ENCODE peak calls at places on chromosome 19, in ten cellular contexts. One of them, this sample, is unnamed.

GRCh38 chr19:1591421-1592022 is 1.1 kb downstream of the MBD3 start:
- DNase-seq in stimulated activated CD8-positive, alpha-beta memory T cell treated with anti-CD3 and anti-CD28 coated beads, Interleukin-15, amount 100 ng/mL, for 1 hour: no peak
- DNase-seq in neural progenitor cell: peak; percentile 65
- DNase-seq in NCI-H1105 treated with DMSO at 0.1 percent for 48 hours: peak; percentile 66
- DNase-seq in nephron progenitor cell: no peak
- DNase-seq in GM23338: no peak
- DNase-seq in naive B cell: peak; percentile 14
- DNase-seq in NCI-H2029: peak; percentile 75
- DNase-seq in Kasumi-1: no peak
- DNase-seq in stimulated activated CD4-positive, alpha-beta T cell treated with anti-CD3 and anti-CD28 coated beads, Interleukin-2, amount 100 ng/mL, for 4 hours: no peak
- DNase-seq in this sample: no peak

GRCh38 chr19:5479958-5480357 is 24.7 kb downstream of the ZNRF4 start:
- DNase-seq in stimulated activated CD8-positive, alpha-beta memory T cell treated with anti-CD3 and anti-CD28 coated beads, Interleukin-15, amount 100 ng/mL, for 1 hour: no peak
- DNase-seq in neural progenitor cell: no peak
- DNase-seq in NCI-H1105 treated with DMSO at 0.1 percent for 48 hours: peak; percentile 16
- DNase-seq in nephron progenitor cell: peak; percentile 36
- DNase-seq in GM23338: peak; percentile 35
- DNase-seq in naive B cell: no peak
- DNase-seq in NCI-H2029: no peak
- DNase-seq in Kasumi-1: no peak
- DNase-seq in stimulated activated CD4-positive, alpha-beta T cell treated with anti-CD3 and anti-CD28 coated beads, Interleukin-2, amount 100 ng/mL, for 4 hours: no peak
- DNase-seq in this sample: no peak

GRCh38 chr19:55289117-55289796 is 5.5 kb downstream of the BRSK1 start:
- DNase-seq in stimulated activated CD8-positive, alpha-beta memory T cell treated with anti-CD3 and anti-CD28 coated beads, Interleukin-15, amount 100 ng/mL, for 1 hour: no peak
- DNase-seq in neural progenitor cell: no peak
- DNase-seq in NCI-H1105 treated with DMSO at 0.1 percent for 48 hours: no peak
- DNase-seq in nephron progenitor cell: no peak
- DNase-seq in GM23338: no peak
- DNase-seq in naive B cell: no peak
- DNase-seq in NCI-H2029: no peak
- DNase-seq in Kasumi-1: no peak
- DNase-seq in stimulated activated CD4-positive, alpha-beta T cell treated with anti-CD3 and anti-CD28 coated beads, Interleukin-2, amount 100 ng/mL, for 4 hours: no peak
- DNase-seq in this sample: no peak

GRCh38 chr19:36030264-36031148 is 2.2 kb downstream of the CLIP3 start:
- DNase-seq in stimulated activated CD8-positive, alpha-beta memory T cell treated with anti-CD3 and anti-CD28 coated beads, Interleukin-15, amount 100 ng/mL, for 1 hour: no peak
- DNase-seq in neural progenitor cell: no peak
- DNase-seq in NCI-H1105 treated with DMSO at 0.1 percent for 48 hours: no peak
- DNase-seq in nephron progenitor cell: no peak
- DNase-seq in GM23338: peak; percentile 29
- DNase-seq in naive B cell: no peak
- DNase-seq in NCI-H2029: no peak
- DNase-seq in Kasumi-1: no peak
- DNase-seq in stimulated activated CD4-positive, alpha-beta T cell treated with anti-CD3 and anti-CD28 coated beads, Interleukin-2, amount 100 ng/mL, for 4 hours: no peak
- DNase-seq in this sample: no peak

GRCh38 chr19:9431475-9431874 is 3.9 kb downstream of the ZNF266 start:
- DNase-seq in stimulated activated CD8-positive, alpha-beta memory T cell treated with anti-CD3 and anti-CD28 coated beads, Interleukin-15, amount 100 ng/mL, for 1 hour: peak; percentile 24
- DNase-seq in neural progenitor cell: peak; percentile 58
- DNase-seq in NCI-H1105 treated with DMSO at 0.1 percent for 48 hours: no peak
- DNase-seq in nephron progenitor cell: peak; percentile 36
- DNase-seq in GM23338: peak; percentile 77
- DNase-seq in naive B cell: no peak
- DNase-seq in NCI-H2029: no peak
- DNase-seq in Kasumi-1: no peak
- DNase-seq in stimulated activated CD4-positive, alpha-beta T cell treated with anti-CD3 and anti-CD28 coated beads, Interleukin-2, amount 100 ng/mL, for 4 hours: peak; percentile 18
- DNase-seq in this sample: no peak

GRCh38 chr19:39865186-39865585 is 19.0 kb upstream of the FBL start:
- DNase-seq in stimulated activated CD8-positive, alpha-beta memory T cell treated with anti-CD3 and anti-CD28 coated beads, Interleukin-15, amount 100 ng/mL, for 1 hour: no peak
- DNase-seq in neural progenitor cell: no peak
- DNase-seq in NCI-H1105 treated with DMSO at 0.1 percent for 48 hours: no peak
- DNase-seq in nephron progenitor cell: no peak
- DNase-seq in GM23338: no peak
- DNase-seq in naive B cell: no peak
- DNase-seq in NCI-H2029: no peak
- DNase-seq in Kasumi-1: no peak
- DNase-seq in stimulated activated CD4-positive, alpha-beta T cell treated with anti-CD3 and anti-CD28 coated beads, Interleukin-2, amount 100 ng/mL, for 4 hours: no peak
- DNase-seq in this sample: no peak

GRCh38 chr19:10332158-10332964 is 968 bp downstream of the RAVER1 start:
- DNase-seq in stimulated activated CD8-positive, alpha-beta memory T cell treated with anti-CD3 and anti-CD28 coated beads, Interleukin-15, amount 100 ng/mL, for 1 hour: no peak
- DNase-seq in neural progenitor cell: no peak
- DNase-seq in NCI-H1105 treated with DMSO at 0.1 percent for 48 hours: no peak
- DNase-seq in nephron progenitor cell: no peak
- DNase-seq in GM23338: no peak
- DNase-seq in naive B cell: no peak
- DNase-seq in NCI-H2029: no peak
- DNase-seq in Kasumi-1: peak; percentile 73
- DNase-seq in stimulated activated CD4-positive, alpha-beta T cell treated with anti-CD3 and anti-CD28 coated beads, Interleukin-2, amount 100 ng/mL, for 4 hours: no peak
- DNase-seq in this sample: no peak

GRCh38 chr19:48989701-48990291 is 3.3 kb downstream of the GYS1 start:
- DNase-seq in stimulated activated CD8-positive, alpha-beta memory T cell treated with anti-CD3 and anti-CD28 coated beads, Interleukin-15, amount 100 ng/mL, for 1 hour: no peak
- DNase-seq in neural progenitor cell: no peak
- DNase-seq in NCI-H1105 treated with DMSO at 0.1 percent for 48 hours: no peak
- DNase-seq in nephron progenitor cell: no peak
- DNase-seq in GM23338: no peak
- DNase-seq in naive B cell: no peak
- DNase-seq in NCI-H2029: no peak
- DNase-seq in Kasumi-1: no peak
- DNase-seq in stimulated activated CD4-positive, alpha-beta T cell treated with anti-CD3 and anti-CD28 coated beads, Interleukin-2, amount 100 ng/mL, for 4 hours: no peak
- DNase-seq in this sample: no peak

GRCh38 chr19:20271215-20271926 is 104.4 kb downstream of the ZNF486 start:
- DNase-seq in stimulated activated CD8-positive, alpha-beta memory T cell treated with anti-CD3 and anti-CD28 coated beads, Interleukin-15, amount 100 ng/mL, for 1 hour: no peak
- DNase-seq in neural progenitor cell: no peak
- DNase-seq in NCI-H1105 treated with DMSO at 0.1 percent for 48 hours: no peak
- DNase-seq in nephron progenitor cell: no peak
- DNase-seq in GM23338: no peak
- DNase-seq in naive B cell: no peak
- DNase-seq in NCI-H2029: no peak
- DNase-seq in Kasumi-1: no peak
- DNase-seq in stimulated activated CD4-positive, alpha-beta T cell treated with anti-CD3 and anti-CD28 coated beads, Interleukin-2, amount 100 ng/mL, for 4 hours: no peak
- DNase-seq in this sample: no peak

This sample was measured in memory B cell.